ENCODE peak calls at places on chromosomes 16 and 17, in nine cellular contexts. Y is left lung, K is DND-41, R is A549, P is mucosa of descending colon, D is uterus, H is heart right ventricle, U is adrenal gland, F is OCI-LY7. I is an unnamed sample.
A peak's percentile ranks its signal among the peaks of the same experiment; 100 is the strongest.

GRCh38 chr16:11675561-11676511 is 7.6 kb downstream of the SNN start:
- DNase-seq in D (no peak), U (peak; percentile 88), Y (no peak), P (peak; percentile 69), K (no peak), H (no peak), F (no peak), R (peak; percentile 64), I (peak; percentile 81)

GRCh38 chr16:12496181-12496580 is 307.5 kb downstream of the CPPED1 start:
- DNase-seq in D (no peak), U (peak; percentile 5), Y (no peak), R (no peak), K (no peak), H (no peak), F (no peak), P (no peak), I (no peak)

GRCh38 chr16:78647019-78647418 is 547.6 kb downstream of the WWOX start:
- DNase-seq in Y (no peak), U (no peak), K (no peak), F (no peak), D (no peak), P (no peak), H (peak; percentile 39), R (no peak), I (no peak)

GRCh38 chr17:39677581-39678339 is 9.5 kb downstream of the PNMT start:
- DNase-seq in P (no peak), D (no peak), Y (peak; percentile 75), R (no peak), F (no peak), K (no peak), H (peak; percentile 82), U (no peak), I (no peak)

GRCh38 chr16:12661656-12662172 is 142.0 kb downstream of the CPPED1 start:
- DNase-seq in Y (no peak), D (no peak), R (peak; percentile 23), U (peak; percentile 14), K (peak; percentile 78), H (peak; percentile 30), F (peak; percentile 65), P (no peak), I (peak; percentile 70)

GRCh38 chr16:46971271-46971670 is 2.2 kb downstream of the DNAJA2 start:
- DNase-seq in K (no peak), P (no peak), Y (no peak), H (no peak), R (no peak), U (no peak), F (no peak), D (no peak), I (no peak)

GRCh38 chr17:2050246-2050866 is 4.5 kb upstream of the HIC1 start:
- DNase-seq in U (peak; percentile 78), K (peak; percentile 77), P (peak; percentile 84), R (peak; percentile 85), F (peak; percentile 37), H (no peak), Y (peak; percentile 69), D (peak; percentile 84), I (peak; percentile 87)

GRCh38 chr17:3918372-3919122 is 2.3 kb upstream of the P2RX1 start:
- DNase-seq in R (no peak), P (no peak), K (no peak), H (peak; percentile 58), U (no peak), Y (no peak), D (no peak), F (no peak), I (no peak)

GRCh38 chr16:12758670-12759558 is 44.8 kb downstream of the CPPED1 start:
- DNase-seq in U (no peak), Y (no peak), F (peak; percentile 74), K (no peak), P (no peak), H (no peak), D (no peak), R (no peak), I (no peak)

GRCh38 chr17:28724500-28725165 is 1.4 kb downstream of the TLCD1 start:
- DNase-seq in R (peak; percentile 47), H (no peak), K (no peak), F (peak; percentile 28), P (no peak), U (no peak), Y (no peak), D (no peak), I (no peak)
- H3K4me3 ChIP-seq in R (peak overlapping the region; percentile 63), H (no peak overlapping the region), K (no peak overlapping the region), F (no peak overlapping the region), P (no peak overlapping the region), U (no peak overlapping the region), Y (peak overlapping the region; percentile 64), D (no peak overlapping the region), I (peak overlapping the region; percentile 57)

GRCh38 chr17:81911277-81911961 is at the start of gene PCYT2:
- DNase-seq in Y (peak; percentile 93), R (peak; percentile 93), P (peak; percentile 96), H (peak; percentile 89), K (peak; percentile 90), D (peak; percentile 89), U (peak; percentile 92), F (peak; percentile 98), I (peak; percentile 97)
- TF ChIP-seq CTCF in Y (no peak), R (no peak), P (no peak), H (no peak), K (peak; percentile 37), D (no peak), U (no peak), F (peak; percentile 62), I (peak; percentile 31)

DNA sequence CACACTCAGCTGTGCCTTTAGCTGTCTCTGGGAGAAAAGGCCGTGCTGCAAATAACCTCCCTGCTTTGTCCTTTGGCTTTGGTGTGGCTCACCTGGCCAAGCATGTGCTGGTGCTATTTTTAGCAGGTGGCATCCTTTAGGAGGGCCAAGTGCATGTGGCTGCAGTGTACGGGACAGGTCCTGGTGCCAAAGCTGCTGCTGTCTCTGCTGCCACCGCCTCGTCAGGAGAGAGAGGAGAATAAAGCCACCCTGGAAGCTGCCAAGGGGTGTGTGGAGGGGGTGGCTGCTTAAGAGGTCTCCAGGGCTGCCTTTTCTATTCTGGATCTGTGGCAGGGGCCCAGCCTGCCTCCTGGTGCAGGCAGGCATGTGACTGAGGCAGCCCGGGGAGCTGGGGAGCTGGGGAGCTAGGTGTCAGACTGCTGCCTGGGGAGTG is 6.2 kb downstream of the AKAP1 start:
- DNase-seq in U (peak; percentile 24), R (no peak), Y (peak; percentile 54), F (no peak), H (peak; percentile 84), K (no peak), D (no peak), P (no peak), I (no peak)
- H3K4me1 ChIP-seq in U (peaks cover 59% of the 10 kb centered on the region), R (peaks cover 17% of the 10 kb centered on the region), Y (no peaks in the 10 kb centered on the region), F (peaks cover 49% of the 10 kb centered on the region), H (peaks cover 21% of the 10 kb centered on the region), K (peaks cover 17% of the 10 kb centered on the region), D (peaks cover 11% of the 10 kb centered on the region), P (peaks cover 60% of the 10 kb centered on the region), I (peaks cover 18% of the 10 kb centered on the region)

DNA sequence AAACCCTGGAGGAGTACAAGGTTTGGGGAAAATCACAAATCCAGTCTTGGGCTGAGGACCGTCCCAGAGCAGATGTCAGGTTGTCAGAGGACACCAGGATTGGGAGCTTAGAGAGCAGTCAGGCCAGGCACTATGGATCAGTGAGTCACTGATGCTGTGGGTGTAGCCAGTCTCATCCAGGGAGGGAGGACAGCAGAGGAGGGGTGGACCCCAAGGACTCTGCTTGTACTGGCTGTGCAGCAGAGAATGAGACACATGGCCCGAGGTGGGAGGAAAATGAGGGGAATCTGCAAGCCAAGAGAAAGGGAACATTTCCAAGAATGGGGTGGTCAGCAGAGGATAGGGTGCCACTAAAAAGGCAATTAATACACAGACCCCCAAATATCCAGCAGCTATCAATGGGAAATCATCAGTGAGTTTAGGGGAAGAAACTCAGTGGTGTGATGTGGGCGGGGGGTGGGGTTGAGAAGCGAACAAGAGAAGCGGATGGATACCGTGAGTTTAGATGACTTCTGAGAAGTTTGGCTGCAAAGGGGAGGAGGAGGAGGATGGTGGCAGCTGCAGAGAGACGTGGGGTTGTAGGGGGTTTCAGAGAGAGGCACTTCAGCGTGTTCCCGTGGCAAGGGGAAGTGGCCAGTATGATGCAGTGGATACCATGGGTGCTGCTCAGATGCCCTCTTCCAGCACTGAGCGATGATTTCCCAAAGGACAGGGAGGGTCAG is 43.9 kb downstream of the ARHGAP27 start:
- DNase-seq in U (no peak), F (no peak), K (no peak), H (no peak), Y (no peak), R (no peak), P (no peak), D (no peak), I (no peak)
- H3K4me3 ChIP-seq in U (no peak overlapping the region), F (no peak overlapping the region), K (no peak overlapping the region), H (no peak overlapping the region), Y (no peak overlapping the region), R (no peak overlapping the region), P (no peak overlapping the region), D (no peak overlapping the region), I (no peak overlapping the region)

GRCh38 chr17:78674595-78675315 is 97.6 kb upstream of the DNAH17 start:
- DNase-seq in U (no peak), D (no peak), P (no peak), H (no peak), Y (no peak), R (no peak), K (no peak), F (no peak), I (no peak)
- TF ChIP-seq CTCF in U (no peak), D (no peak), P (no peak), H (no peak), Y (no peak), R (no peak), K (no peak), F (peak; percentile 59), I (no peak)

I was measured in Caco-2.